ENCODE peak calls at places on chromosome 12, in nine cellular contexts. A is right lobe of liver, Q is SJSA1, Z is mammary epithelial cell, F is cardiac muscle cell, E is HCT116, J is heart right ventricle, Y is lower lobe of right lung, N is left lung. K is an unnamed sample. For H3K4me1 and H3K27me3, the result is how much of the 10 kb centered on the place peaks cover.

GRCh38 chr12:123928897-123929296 is 43.7 kb downstream of the CCDC92 start:
- DNase-seq in Z (no peak), F (no peak), Q (no peak), J (no peak), E (no peak), Y (no peak), N (no peak), A (no peak), K (no peak)

GRCh38 chr12:89999699-90000505 is 291.3 kb upstream of the ATP2B1 start:
- DNase-seq in Z (no peak), Q (no peak), A (no peak), N (no peak), J (no peak), E (no peak), F (no peak), Y (no peak), K (peak)

GRCh38 chr12:10940389-10940788 is 1.3 kb upstream of the TAS2R14 start:
- DNase-seq in Q (no peak), J (no peak), N (no peak), F (no peak), Z (peak), A (no peak), E (no peak), Y (no peak), K (peak)

GRCh38 chr12:79373896-79374499 is 316.8 kb downstream of the PAWR start:
- DNase-seq in Z (peak), A (no peak), E (no peak), F (peak), N (no peak), Y (no peak), Q (peak), J (no peak), K (peak)

GRCh38 chr12:111438501-111438900 is 32.8 kb downstream of the SH2B3 start:
- DNase-seq in F (no peak), J (no peak), E (no peak), Y (no peak), A (no peak), N (peak), Z (peak), Q (peak), K (peak)

GRCh38 chr12:111034911-111035577 is 114.7 kb upstream of the MYL2 start:
- DNase-seq in F (peak), N (no peak), J (no peak), Y (no peak), Q (no peak), Z (peak), E (no peak), A (no peak), K (no peak)

GRCh38 chr12:34406228-34406995 is 384.1 kb downstream of the ALG10 start:
- DNase-seq in E (no peak), N (peak), A (peak), Q (peak), Z (no peak), Y (peak), J (no peak), F (no peak), K (no peak)

GRCh38 chr12:19095869-19096480 is 33.6 kb upstream of the PLEKHA5 start:
- DNase-seq in J (no peak), A (no peak), Q (no peak), N (no peak), Z (peak), F (no peak), Y (no peak), E (no peak), K (peak)

GRCh38 chr12:3252416-3252815 is 175.2 kb downstream of the TSPAN9 start:
- DNase-seq in J (peak), E (no peak), N (peak), F (peak), Q (no peak), Z (no peak), A (peak), Y (peak), K (no peak)

GRCh38 chr12:109018276-109018675 is 2.6 kb downstream of the SVOP start:
- DNase-seq in Q (no peak), N (no peak), Y (no peak), A (no peak), E (no peak), Z (no peak), F (no peak), J (no peak), K (no peak)

GRCh38 chr12:50542448-50542847 is 37.7 kb downstream of the DIP2B start:
- DNase-seq in N (no peak), A (no peak), J (no peak), Z (peak), F (no peak), E (peak), Y (no peak), Q (no peak), K (peak)

GRCh38 chr12:2673966-2674810 is 120.6 kb upstream of the FKBP4 start:
- DNase-seq in Q (peak), Z (no peak), N (no peak), Y (no peak), A (peak), E (peak), J (no peak), F (no peak), K (no peak)

GRCh38 chr12:990308-990648 is 745 bp upstream of the ERC1 start:
- DNase-seq in E (no peak), Q (peak), J (peak), A (peak), N (peak), Z (peak), Y (peak), F (peak), K (peak)

GRCh38 chr12:1606021-1606622 is 11.7 kb upstream of the FBXL14 start:
- DNase-seq in J (peak), E (peak), Y (peak), N (peak), Z (peak), A (peak), F (peak), Q (peak), K (peak)

DNA sequence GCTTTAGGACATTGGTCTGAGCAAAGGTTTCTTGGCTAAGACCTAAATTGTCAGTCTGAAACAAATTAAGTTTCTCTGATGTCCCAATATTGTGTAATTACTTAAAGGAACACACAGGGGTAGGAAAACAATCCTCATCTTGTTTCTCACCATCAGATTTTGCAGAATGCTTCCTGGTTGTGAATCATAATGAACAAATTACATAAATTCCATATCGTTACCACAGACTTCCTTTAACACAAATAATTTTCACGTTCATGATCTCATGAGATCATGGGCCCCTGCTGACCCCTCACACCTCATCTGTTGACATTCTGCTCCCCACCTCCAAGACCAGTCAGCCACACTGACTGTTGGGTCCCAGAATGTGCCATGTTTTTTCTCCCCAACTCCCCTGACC is 194.1 kb downstream of the MON2 start:
- DNase-seq in Y (no peak), A (no peak), N (no peak), Z (peak), J (no peak), E (no peak), Q (no peak), F (no peak), K (peak)
- H3K4me1 ChIP-seq in Y (under half), A (under half), N (under half), Z (under half), J (under half), E (under half), Q (under half), F (under half), K (under half)

GRCh38 chr12:57614948-57615500 is 3.8 kb downstream of the ARHGEF25 start:
- DNase-seq in J (no peak), Q (no peak), F (no peak), N (no peak), Y (no peak), Z (no peak), A (no peak), E (no peak), K (no peak)

GRCh38 chr12:57617942-57618341 is 6.7 kb downstream of the ARHGEF25 start:
- DNase-seq in Z (no peak), Y (no peak), Q (no peak), J (peak), E (no peak), A (no peak), N (no peak), F (no peak), K (no peak)

GRCh38 chr12:57615637-57616036 is 4.4 kb downstream of the ARHGEF25 start:
- DNase-seq in Z (no peak), A (no peak), F (no peak), J (no peak), N (no peak), E (no peak), Y (no peak), Q (no peak), K (no peak)

GRCh38 chr12:57614178-57614947 is 3.1 kb downstream of the ARHGEF25 start:
- DNase-seq in Z (no peak), F (no peak), A (no peak), J (peak), Y (no peak), N (no peak), Q (no peak), E (peak), K (no peak)

DNA sequence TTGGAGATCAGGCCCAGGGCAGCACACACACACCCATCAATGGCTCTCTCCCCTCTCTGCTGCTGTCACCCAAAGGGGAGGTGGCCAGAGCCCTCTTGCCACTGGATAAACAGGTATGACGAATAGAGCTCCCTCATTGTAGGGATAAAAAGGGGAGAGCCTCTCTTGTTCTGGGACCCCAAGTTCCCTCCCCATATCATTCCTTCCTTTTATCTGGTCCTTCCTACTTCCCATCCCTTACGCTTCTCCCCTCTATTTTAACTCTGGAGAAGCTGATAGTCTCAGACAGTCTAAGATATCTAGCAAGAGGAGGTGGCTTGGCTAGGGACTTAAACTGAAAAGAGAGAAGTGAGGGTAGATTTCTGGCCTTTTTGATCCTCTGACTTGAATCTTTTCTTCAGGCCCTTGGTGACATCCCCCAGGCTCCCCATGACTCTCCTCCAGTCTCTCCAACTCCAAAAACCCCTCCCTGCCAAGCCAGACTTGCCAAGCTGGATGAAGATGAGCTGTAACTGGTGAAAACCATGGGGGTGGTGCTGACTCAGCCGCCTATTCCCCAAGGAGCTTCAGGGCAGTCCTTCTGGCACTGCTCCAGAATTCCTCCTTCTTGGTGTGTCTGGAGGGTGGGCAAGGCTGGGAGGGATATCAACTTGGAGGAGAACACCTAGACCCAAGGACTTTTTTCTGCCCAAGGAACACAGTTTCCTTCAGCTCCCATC is 5.3 kb downstream of the ARHGEF25 start:
- DNase-seq in Y (no peak), J (no peak), E (no peak), A (no peak), Q (peak), Z (peak), F (no peak), N (no peak), K (no peak)
- H3K27me3 ChIP-seq in Y (half or more), J (under half), E (under half), A (under half), Q (under half), Z (under half), F (half or more), N (under half), K (half or more)

GRCh38 chr12:13255792-13256704 is 59.5 kb downstream of the EMP1 start:
- DNase-seq in N (peak), J (peak), Y (peak), Q (peak), Z (peak), A (peak), F (peak), E (peak), K (peak)
- H3K4me1 ChIP-seq in N (under half), J (under half), Y (under half), Q (under half), Z (under half), A (under half), F (under half), E (under half), K (under half)

DNA sequence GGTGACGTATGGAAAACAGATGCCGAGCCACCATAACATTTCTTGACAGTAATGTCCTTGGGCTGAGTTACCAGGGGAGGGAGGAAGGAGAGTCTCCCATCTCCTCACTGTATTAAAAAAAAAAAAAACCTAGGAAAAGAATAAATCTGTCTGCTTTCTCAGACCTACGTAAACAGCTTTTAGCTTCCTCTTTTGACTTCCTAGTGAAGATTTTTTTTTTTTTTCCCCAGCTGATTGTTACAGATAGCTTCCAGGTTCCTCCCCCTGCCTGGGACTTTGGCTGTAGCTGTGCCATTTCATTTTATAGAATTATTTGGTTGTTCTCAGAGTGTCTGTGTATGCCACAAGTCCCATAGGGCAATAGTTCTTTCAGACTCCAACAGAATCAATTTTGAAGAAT is 23.0 kb upstream of the GNS start:
- DNase-seq in E (no peak), F (no peak), Z (no peak), J (no peak), Q (no peak), Y (no peak), N (no peak), A (no peak), K (no peak)
- H3K27me3 ChIP-seq in E (under half), F (half or more), Z (under half), J (under half), Q (half or more), Y (under half), N (under half), A (under half), K (under half)

DNA sequence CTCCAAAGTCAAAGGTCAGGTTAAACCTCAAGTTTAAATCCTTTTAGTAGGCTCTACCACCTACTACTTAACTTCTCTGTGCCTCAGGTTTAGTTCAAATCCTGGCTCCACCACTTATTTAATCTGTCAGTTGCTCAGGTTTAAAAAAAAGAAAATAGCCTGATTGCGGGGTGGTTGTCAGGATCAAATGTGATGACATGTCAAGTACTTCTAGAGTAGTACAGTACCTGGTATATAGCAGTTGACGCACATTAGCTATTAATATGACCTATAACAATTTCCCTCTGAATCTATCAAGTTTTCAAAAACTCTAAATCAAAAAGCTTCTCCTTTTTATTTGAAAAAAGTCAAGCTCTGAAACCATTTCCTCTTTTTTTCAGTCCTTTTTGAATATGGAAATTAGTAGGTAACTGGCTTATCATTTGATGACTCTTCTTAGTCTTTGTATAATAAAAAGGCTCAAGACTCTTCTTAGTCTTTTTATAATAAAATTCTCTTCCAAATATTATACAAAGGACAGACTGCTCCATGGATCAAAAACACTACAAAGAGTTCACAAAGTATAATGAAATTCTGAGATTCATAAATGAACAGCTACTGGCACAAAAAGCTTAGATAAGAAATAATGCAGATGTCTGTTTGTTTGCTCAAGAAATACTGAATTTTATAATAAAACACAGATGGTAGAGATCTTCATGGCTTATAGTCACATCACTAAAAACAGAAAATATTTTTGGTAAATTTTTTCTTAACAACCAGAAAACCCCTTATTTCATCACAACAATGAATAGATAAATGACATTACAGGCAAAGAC is 5.0 kb downstream of the OSBPL8 start:
- DNase-seq in Q (no peak), N (no peak), Z (no peak), A (no peak), F (peak), Y (no peak), J (no peak), E (no peak), K (peak)
- H3K4me1 ChIP-seq in Q (under half), N (half or more), Z (under half), A (under half), F (half or more), Y (under half), J (half or more), E (under half), K (under half)

GRCh38 chr12:52806821-52807543 is 6.9 kb downstream of the KRT4 start:
- DNase-seq in A (no peak), N (no peak), Z (no peak), F (no peak), J (no peak), E (no peak), Q (peak), Y (no peak), K (no peak)
- H3K27me3 ChIP-seq in A (under half), N (under half), Z (under half), F (under half), J (under half), E (under half), Q (half or more), Y (under half), K (half or more)

K was measured in adipocyte.